ENCODE peak calls at places on chromosomes 3 and 15, in five cellular contexts. Z is left lung; Y is hypothalamus; O is stimulated activated CD8-positive, alpha-beta memory T cell treated with anti-CD3 and anti-CD28 coated beads, Interleukin-4, amount 100 ng/mL, for 24 hours; V is AG10803. S is an unnamed sample.

GRCh38 chr3:56962200-56962599 is 98.3 kb upstream of the SPATA12 start:
- DNase-seq in O (no peak), Y (no peak), V (no peak), Z (no peak), S (no peak)

GRCh38 chr3:65344444-65344843 is 656.6 kb upstream of the ADAMTS9 start:
- DNase-seq in V (no peak), Y (no peak), O (no peak), Z (no peak), S (no peak)

GRCh38 chr15:84648539-84648938 is 5.5 kb downstream of the WDR73 start:
- DNase-seq in Y (no peak), O (no peak), Z (peak; percentile 71), V (peak; percentile 47), S (no peak)

GRCh38 chr3:49712166-49712565 is 7.3 kb downstream of the AMIGO3 start:
- DNase-seq in Y (no peak), Z (no peak), O (no peak), V (no peak), S (no peak)

GRCh38 chr15:71532994-71533393 is 277.4 kb upstream of the NR2E3 start:
- DNase-seq in Y (no peak), V (peak; percentile 6), Z (no peak), O (no peak), S (no peak)

GRCh38 chr3:47348411-47349154 is 32.2 kb upstream of the PTPN23 start:
- DNase-seq in Z (no peak), Y (no peak), O (no peak), V (no peak), S (no peak)

GRCh38 chr15:91894606-91895005 is 41.1 kb downstream of the SLCO3A1 start:
- DNase-seq in Y (no peak), V (no peak), Z (no peak), O (no peak), S (no peak)

GRCh38 chr3:30768703-30769550 is 125.5 kb downstream of the GADL1 start:
- DNase-seq in Y (peak; percentile 7), V (peak; percentile 54), Z (peak; percentile 60), O (peak; percentile 56), S (peak; percentile 50)

GRCh38 chr3:131630117-131630516 is 127.3 kb upstream of the MRPL3 start:
- DNase-seq in Y (no peak), V (peak; percentile 16), O (no peak), Z (no peak), S (no peak)

GRCh38 chr3:41200669-41201021 is 1.3 kb downstream of the CTNNB1 start:
- DNase-seq in V (peak; percentile 56), Y (peak; percentile 2), Z (no peak), O (no peak), S (peak; percentile 56)

GRCh38 chr3:190566043-190566933 is 52.4 kb downstream of the IL1RAP start:
- DNase-seq in V (peak; percentile 100), Z (peak; percentile 91), Y (no peak), O (peak; percentile 42), S (peak; percentile 78)

GRCh38 chr15:39797407-39797806 is 14.8 kb upstream of the FSIP1 start:
- DNase-seq in V (no peak), Y (no peak), Z (no peak), O (no peak), S (no peak)

GRCh38 chr15:78629031-78629715 is 8.4 kb upstream of the CHRNA3 start:
- DNase-seq in Z (no peak), V (no peak), Y (no peak), O (no peak), S (no peak)

GRCh38 chr3:59771760-59772159 is 721.9 kb upstream of the CFAP20DC start:
- DNase-seq in Y (no peak), Z (no peak), V (peak; percentile 95), O (no peak), S (no peak)

GRCh38 chr3:57756528-57757401 is 656 bp downstream of the SLMAP start:
- DNase-seq in Y (no peak), O (peak; percentile 9), V (peak; percentile 64), Z (peak; percentile 46), S (peak; percentile 54)

GRCh38 chr15:31261266-31262142 is 65.1 kb upstream of the KLF13 start:
- DNase-seq in Y (no peak), V (no peak), O (no peak), Z (peak; percentile 22), S (no peak)

GRCh38 chr15:46854559-46854958 is 862.7 kb upstream of the SEMA6D start:
- DNase-seq in O (no peak), V (peak; percentile 8), Z (no peak), Y (no peak), S (no peak)

GRCh38 chr3:107432646-107433045 is 55.4 kb downstream of the CCDC54 start:
- DNase-seq in Y (no peak), O (no peak), Z (no peak), V (no peak), S (no peak)

GRCh38 chr3:147405552-147406254 is 640 bp downstream of the ZIC4 start:
- DNase-seq in V (no peak), Z (no peak), O (no peak), Y (no peak), S (no peak)

GRCh38 chr3:147699175-147699838 is 290.1 kb downstream of the ZIC1 start:
- DNase-seq in Y (no peak), V (peak; percentile 52), Z (no peak), O (no peak), S (no peak)

GRCh38 chr15:97977734-97978133 is 17.2 kb downstream of the ARRDC4 start:
- DNase-seq in O (no peak), V (no peak), Z (no peak), Y (no peak), S (no peak)

GRCh38 chr3:195441476-195441970 is 1.3 kb downstream of the ACAP2 start:
- DNase-seq in V (peak; percentile 19), O (no peak), Z (no peak), Y (no peak), S (no peak)

GRCh38 chr3:141625506-141625905 is 112.6 kb upstream of the RNF7 start:
- DNase-seq in Y (no peak), O (no peak), V (peak; percentile 33), Z (no peak), S (no peak)

GRCh38 chr3:48492461-48493202 is 11.3 kb downstream of the SHISA5 start:
- DNase-seq in V (peak; percentile 70), Y (no peak), Z (no peak), O (no peak), S (no peak)

GRCh38 chr3:195537995-195538394 is 5.1 kb downstream of the PPP1R2 start:
- DNase-seq in Z (no peak), Y (no peak), O (no peak), V (no peak), S (peak; percentile 20)

GRCh38 chr3:30631237-30631961 is 25.0 kb downstream of the TGFBR2 start:
- DNase-seq in Y (no peak), O (no peak), Z (no peak), V (no peak), S (peak; percentile 76)

GRCh38 chr3:161508852-161509477 is 12.4 kb downstream of the OTOL1 start:
- DNase-seq in Y (no peak), V (no peak), Z (no peak), O (no peak), S (no peak)

GRCh38 chr15:60760646-60761504 is 281.9 kb upstream of the ICE2 start:
- DNase-seq in Z (no peak), V (peak; percentile 19), Y (no peak), O (no peak), S (no peak)

GRCh38 chr3:47652142-47652541 is 73.5 kb upstream of the CSPG5 start:
- DNase-seq in O (no peak), V (no peak), Z (no peak), Y (no peak), S (no peak)

GRCh38 chr3:9194509-9195184 is 54.8 kb downstream of the SRGAP3 start:
- DNase-seq in O (no peak), Z (no peak), V (no peak), Y (no peak), S (no peak)